ENCODE peak calls at places on chromosomes 6 and 20, in four cellular contexts. U is esophagus squamous epithelium, O is OCI-LY7, X is neural progenitor cell. K is an unnamed sample.
A peak's percentile ranks its signal among the peaks of the same experiment; 100 is the strongest.

GRCh38 chr20:38997622-38998021 is 35.5 kb downstream of the DHX35 start:
- DNase-seq in U (no peak), O (peak; percentile 13), X (no peak), K (no peak)

GRCh38 chr6:144006731-144007454 is 1.2 kb downstream of the PLAGL1 start:
- DNase-seq in U (no peak), O (no peak), X (peak; percentile 24), K (peak; percentile 56)

GRCh38 chr6:167441653-167442644 is 117.1 kb downstream of the TTLL2 start:
- DNase-seq in U (no peak), O (no peak), X (peak; percentile 93), K (no peak)

GRCh38 chr20:4067600-4068261 is 52.4 kb upstream of the RNF24 start:
- DNase-seq in U (no peak), O (no peak), X (no peak), K (peak; percentile 68)

GRCh38 chr6:7085911-7086310 is 21.9 kb upstream of the RREB1 start:
- DNase-seq in U (no peak), O (no peak), X (no peak), K (no peak)

GRCh38 chr20:51579137-51579536 is 36.6 kb upstream of the NFATC2 start:
- DNase-seq in U (no peak), O (no peak), X (no peak), K (peak; percentile 76)

GRCh38 chr6:75893058-75893775 is 144.2 kb downstream of the MYO6 start:
- DNase-seq in U (no peak), O (peak; percentile 64), X (peak; percentile 79), K (peak; percentile 40)

GRCh38 chr6:107822154-107823046 is 1.7 kb downstream of the SCML4 start:
- DNase-seq in U (no peak), O (peak; percentile 55), X (no peak), K (no peak)

GRCh38 chr20:986733-987355 is 15.3 kb downstream of the RSPO4 start:
- DNase-seq in U (no peak), O (no peak), X (no peak), K (no peak)

GRCh38 chr20:25461281-25461650 is 53.8 kb downstream of the GINS1 start:
- DNase-seq in U (no peak), O (no peak), X (no peak), K (no peak)

GRCh38 chr6:44503471-44503870 is 116.0 kb downstream of the CDC5L start:
- DNase-seq in U (no peak), O (no peak), X (no peak), K (no peak)

GRCh38 chr20:61556116-61556515 is 304.1 kb downstream of the CDH4 start:
- DNase-seq in U (no peak), O (no peak), X (no peak), K (peak; percentile 46)

DNA sequence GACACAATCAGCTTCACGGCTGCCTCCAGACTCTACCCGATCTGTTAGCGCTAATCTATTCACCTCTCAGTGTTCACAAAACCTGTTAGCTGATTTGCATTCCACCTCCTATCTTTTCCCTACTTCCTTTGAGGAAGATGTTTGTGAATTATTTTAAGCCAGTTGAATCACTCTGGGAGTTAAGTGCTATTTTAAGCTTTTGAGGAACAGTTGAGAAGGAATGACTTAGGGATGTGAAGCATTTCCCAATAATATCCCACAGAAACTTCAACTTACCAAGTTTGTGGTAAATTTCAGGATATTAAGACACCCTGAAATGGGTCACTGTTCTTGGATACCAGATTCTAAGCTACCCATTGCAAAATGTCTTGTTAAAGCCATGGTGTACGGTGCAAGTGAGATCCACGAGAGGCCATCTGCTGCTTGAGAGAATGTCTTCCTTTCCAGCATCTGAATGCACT is 145.2 kb upstream of the CITED2 start:
- DNase-seq in U (no peak), O (no peak), X (no peak), K (no peak)
- H3K27ac ChIP-seq in U (no peak overlapping the region), O (no peak overlapping the region), X (no peak overlapping the region), K (no peak overlapping the region)

GRCh38 chr20:11891827-11892521 is 25.7 kb upstream of the BTBD3 start:
- DNase-seq in U (no peak), O (no peak), X (peak; percentile 95), K (peak; percentile 74)
- H3K27ac ChIP-seq in U (peak overlapping the region; percentile 77), O (no peak overlapping the region), X (peak overlapping the region; percentile 98), K (peak overlapping the region; percentile 27)

GRCh38 chr6:159980474-159980873 is 11.6 kb downstream of the IGF2R start:
- DNase-seq in U (no peak), O (no peak), X (no peak), K (no peak)
- H3K27ac ChIP-seq in U (no peak overlapping the region), O (no peak overlapping the region), X (no peak overlapping the region), K (no peak overlapping the region)

GRCh38 chr20:64189530-64189966 is 25.3 kb downstream of the MYT1 start:
- DNase-seq in U (no peak), O (no peak), X (no peak), K (no peak)
- H3K27ac ChIP-seq in U (no peak overlapping the region), O (no peak overlapping the region), X (no peak overlapping the region), K (no peak overlapping the region)

K was measured in brain microvascular endothelial cell.